ENCODE peak calls at places on chromosome 7, in six cellular contexts. S is transverse colon, A is sigmoid colon, I is esophagus muscularis mucosa, T is ovary, N is A549. G is an unnamed sample.
A peak's percentile ranks its signal among the peaks of the same experiment; 100 is the strongest.

GRCh38 chr7:150937848-150938561 is 40.1 kb downstream of the KCNH2 start:
- DNase-seq in N (no peak), T (no peak), S (no peak), I (no peak), A (peak; percentile 67), G (no peak)

GRCh38 chr7:73881352-73882059 is 20.5 kb downstream of the TMEM270 start:
- DNase-seq in N (no peak), S (peak; percentile 32), A (no peak), I (no peak), T (no peak), G (no peak)

GRCh38 chr7:80018941-80019808 is 115.5 kb upstream of the GNAI1 start:
- DNase-seq in A (no peak), I (no peak), T (peak; percentile 45), S (peak; percentile 19), N (peak; percentile 54), G (no peak)

GRCh38 chr7:159015894-159016410 is 128.7 kb downstream of the VIPR2 start:
- DNase-seq in N (no peak), A (no peak), T (no peak), S (no peak), I (no peak), G (no peak)

GRCh38 chr7:94135180-94135579 is 131.0 kb upstream of the BET1 start:
- DNase-seq in S (no peak), T (no peak), N (no peak), I (no peak), A (no peak), G (no peak)

GRCh38 chr7:114206688-114207087 is 207.9 kb upstream of the FOXP2 start:
- DNase-seq in I (no peak), A (no peak), N (no peak), S (no peak), T (no peak), G (no peak)

GRCh38 chr7:22781230-22781711 is 41.4 kb downstream of the TOMM7 start:
- DNase-seq in S (no peak), I (no peak), N (no peak), T (no peak), A (no peak), G (no peak)

GRCh38 chr7:129166745-129167144 is 21.7 kb upstream of the SMO start:
- DNase-seq in A (no peak), S (no peak), I (no peak), N (no peak), T (no peak), G (no peak)

GRCh38 chr7:93707249-93707648 is 132.7 kb upstream of the CALCR start:
- DNase-seq in A (no peak), T (no peak), N (no peak), I (no peak), S (no peak), G (no peak)

GRCh38 chr7:1026721-1027151 is 17.6 kb upstream of the GPR146 start:
- DNase-seq in T (no peak), S (no peak), N (no peak), I (no peak), A (no peak), G (no peak)

GRCh38 chr7:1027285-1028043 is 16.9 kb upstream of the GPR146 start:
- DNase-seq in A (no peak), I (no peak), S (no peak), N (no peak), T (peak; percentile 67), G (no peak)

GRCh38 chr7:1029637-1030443 is 14.5 kb upstream of the GPR146 start:
- DNase-seq in T (no peak), I (no peak), A (no peak), N (no peak), S (no peak), G (no peak)

GRCh38 chr7:1028775-1029636 is 15.3 kb upstream of the GPR146 start:
- DNase-seq in T (peak; percentile 85), S (peak; percentile 86), I (peak; percentile 96), N (peak; percentile 99), A (peak; percentile 96), G (peak; percentile 78)

DNA sequence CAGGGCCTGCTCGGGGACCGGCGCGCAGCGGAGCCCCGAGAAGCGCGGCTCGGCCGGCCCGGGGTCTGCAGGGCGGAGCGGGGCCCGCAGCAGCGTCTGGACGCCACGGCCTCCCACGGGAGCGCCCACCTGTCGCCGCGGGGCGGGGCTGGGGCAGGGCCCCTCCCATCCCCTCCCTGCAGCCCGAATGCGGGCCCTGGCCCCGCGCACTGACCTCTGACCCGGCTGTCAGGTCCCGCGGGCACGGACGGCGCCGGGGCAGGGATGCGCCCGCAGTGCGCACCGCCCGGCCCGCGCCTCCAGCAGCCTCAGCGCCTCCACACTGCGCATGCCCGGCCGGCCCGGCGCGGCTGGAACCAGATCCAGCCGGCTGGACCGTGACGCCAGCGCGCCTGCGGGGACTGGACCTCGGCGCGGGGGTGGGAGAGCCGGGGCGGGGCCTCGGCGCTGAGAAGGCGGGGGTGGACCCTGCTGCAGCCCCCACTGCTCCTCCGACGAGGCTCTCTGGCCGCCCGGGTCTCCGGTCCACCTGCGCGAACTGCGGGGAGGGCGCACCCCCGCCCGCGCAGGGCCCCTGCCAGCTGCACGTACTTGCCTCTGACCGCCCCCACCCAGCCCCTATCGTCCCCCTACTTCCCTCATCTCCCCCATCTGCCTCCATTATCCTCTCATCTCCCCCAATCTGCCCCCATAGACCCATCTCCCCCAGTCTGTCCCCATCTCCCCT is 16.1 kb upstream of the GPR146 start:
- DNase-seq in T (peak; percentile 97), N (peak; percentile 87), A (peak; percentile 95), S (peak; percentile 93), I (no peak), G (peak; percentile 86)
- TF ChIP-seq EP300 in T (no peak), N (no peak), A (peak; percentile 26), S (no peak), I (no peak), G (peak; percentile 24)

DNA sequence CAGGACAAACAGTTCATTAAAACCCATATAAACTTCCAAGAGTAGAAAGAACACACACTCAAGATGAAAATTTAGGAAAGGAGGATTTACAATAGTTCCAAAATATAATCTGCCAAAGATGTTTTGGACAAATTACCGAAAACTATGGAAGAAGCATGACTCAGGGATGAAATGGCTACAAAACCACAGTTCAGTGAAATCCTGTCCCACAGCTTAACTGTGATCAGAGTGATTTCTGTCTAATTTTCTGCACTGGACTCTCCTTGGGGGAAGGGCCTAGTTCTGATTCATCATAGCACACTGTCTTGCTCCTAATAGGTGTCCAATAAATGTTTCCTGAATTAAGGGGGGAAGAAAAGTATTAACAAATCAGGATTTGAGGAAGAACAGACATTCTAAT is 82.2 kb downstream of the HIPK2 start:
- DNase-seq in S (no peak), T (no peak), I (no peak), N (no peak), A (no peak), G (no peak)
- H3K27ac ChIP-seq in S (no peak overlapping the region), T (no peak overlapping the region), I (no peak overlapping the region), N (no peak overlapping the region), A (no peak overlapping the region), G (no peak overlapping the region)

GRCh38 chr7:157241631-157242030 is 95.2 kb upstream of the DNAJB6 start:
- DNase-seq in T (no peak), A (no peak), S (no peak), I (no peak), N (no peak), G (no peak)
- TF ChIP-seq POLR2A in T (no peak), A (no peak), S (no peak), I (no peak), N (no peak), G (no peak)

GRCh38 chr7:98462926-98463325 is 62.0 kb upstream of the BAIAP2L1 start:
- DNase-seq in I (no peak), N (no peak), T (no peak), A (no peak), S (no peak), G (no peak)

GRCh38 chr7:98456851-98457250 is 56.0 kb upstream of the BAIAP2L1 start:
- DNase-seq in T (no peak), S (no peak), A (no peak), N (no peak), I (no peak), G (no peak)

GRCh38 chr7:98460902-98461301 is 60.0 kb upstream of the BAIAP2L1 start:
- DNase-seq in N (no peak), A (no peak), I (no peak), S (no peak), T (no peak), G (no peak)

GRCh38 chr7:98458090-98458875 is 57.4 kb upstream of the BAIAP2L1 start:
- DNase-seq in T (no peak), I (no peak), A (no peak), N (no peak), S (no peak), G (no peak)

DNA sequence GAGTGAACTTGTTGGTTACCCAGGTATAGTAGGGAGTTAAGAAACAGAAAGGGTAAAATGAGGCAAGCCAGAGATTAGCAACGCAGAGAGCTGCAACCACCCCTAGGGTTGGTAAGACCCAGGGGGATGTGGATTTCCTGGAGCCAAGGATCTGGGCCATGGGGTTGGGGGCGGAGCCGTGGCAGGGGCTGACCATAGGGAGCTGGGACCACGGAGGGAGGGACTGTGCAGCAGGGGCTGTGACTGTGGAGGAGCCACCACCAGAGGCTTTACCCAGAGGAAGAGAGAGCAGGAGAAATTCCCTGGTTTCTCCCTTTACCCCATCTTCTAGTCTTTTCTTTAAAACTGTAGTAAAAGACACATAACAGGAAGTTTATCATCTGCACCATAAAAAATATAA is 58.6 kb upstream of the BAIAP2L1 start:
- DNase-seq in T (no peak), A (no peak), I (no peak), S (no peak), N (no peak), G (no peak)
- TF ChIP-seq EP300 in T (no peak), A (no peak), I (no peak), S (no peak), N (no peak), G (no peak)

GRCh38 chr7:40733578-40733977 is 598.8 kb downstream of the SUGCT start:
- DNase-seq in I (no peak), N (no peak), T (no peak), A (no peak), S (peak; percentile 13), G (no peak)
- H3K27ac ChIP-seq in I (no peak overlapping the region), N (no peak overlapping the region), T (no peak overlapping the region), A (no peak overlapping the region), S (no peak overlapping the region), G (no peak overlapping the region)

GRCh38 chr7:102180727-102181126 is 105.9 kb upstream of the SH2B2 start:
- DNase-seq in A (no peak), N (no peak), S (no peak), T (no peak), I (no peak), G (no peak)

GRCh38 chr7:102182016-102182415 is 104.7 kb upstream of the SH2B2 start:
- DNase-seq in S (no peak), A (no peak), I (no peak), N (no peak), T (no peak), G (no peak)

GRCh38 chr7:102181517-102181916 is 105.2 kb upstream of the SH2B2 start:
- DNase-seq in S (no peak), I (no peak), T (no peak), A (no peak), N (no peak), G (no peak)

GRCh38 chr7:102175423-102176170 is 111.1 kb upstream of the SH2B2 start:
- DNase-seq in I (no peak), N (no peak), S (peak; percentile 18), A (peak; percentile 88), T (no peak), G (no peak)

GRCh38 chr7:102178410-102178809 is 108.3 kb upstream of the SH2B2 start:
- DNase-seq in A (no peak), N (no peak), I (no peak), T (no peak), S (no peak), G (no peak)
- TF ChIP-seq POLR2A in A (no peak), N (no peak), I (no peak), T (no peak), S (no peak), G (no peak)

GRCh38 chr7:152025077-152025936 is at the start of gene GALNT11:
- DNase-seq in A (peak; percentile 93), T (peak; percentile 92), N (peak; percentile 77), I (peak; percentile 95), S (peak; percentile 89), G (peak; percentile 75)
- TF ChIP-seq EP300 in A (no peak), T (no peak), N (no peak), I (no peak), S (no peak), G (peak; percentile 88)